ENCODE peak calls at places on chromosomes 5 and 9, in eight cellular contexts. One of them, this sample, is unnamed. For H3K4me1, the result is how much of the 10 kb centered on the place peaks cover.

GRCh38 chr9:112971415-112971814 is 40.6 kb downstream of the ZNF883 start:
- DNase-seq in cardiac muscle cell: peak
- DNase-seq in Peyer's patch: no peak
- DNase-seq in A549: peak
- DNase-seq in upper lobe of left lung: no peak
- DNase-seq in right cardiac atrium: no peak
- DNase-seq in BE2C: peak
- DNase-seq in kidney: no peak
- DNase-seq in this sample: peak

GRCh38 chr5:173055722-173055982 is 500 bp upstream of the CREBRF start:
- DNase-seq in cardiac muscle cell: peak
- DNase-seq in Peyer's patch: no peak
- DNase-seq in A549: no peak
- DNase-seq in upper lobe of left lung: no peak
- DNase-seq in right cardiac atrium: no peak
- DNase-seq in BE2C: no peak
- DNase-seq in kidney: no peak
- DNase-seq in this sample: no peak

GRCh38 chr5:61299254-61299653 is 32.8 kb upstream of the ZSWIM6 start:
- DNase-seq in cardiac muscle cell: no peak
- DNase-seq in Peyer's patch: no peak
- DNase-seq in A549: no peak
- DNase-seq in upper lobe of left lung: no peak
- DNase-seq in right cardiac atrium: no peak
- DNase-seq in BE2C: no peak
- DNase-seq in kidney: no peak
- DNase-seq in this sample: no peak

GRCh38 chr9:130874783-130875182 is 21.8 kb downstream of the QRFP start:
- DNase-seq in cardiac muscle cell: no peak
- DNase-seq in Peyer's patch: no peak
- DNase-seq in A549: no peak
- DNase-seq in upper lobe of left lung: no peak
- DNase-seq in right cardiac atrium: no peak
- DNase-seq in BE2C: no peak
- DNase-seq in kidney: no peak
- DNase-seq in this sample: no peak

GRCh38 chr9:130328349-130328801 is 62.8 kb downstream of the HMCN2 start:
- DNase-seq in cardiac muscle cell: no peak
- DNase-seq in Peyer's patch: no peak
- DNase-seq in A549: no peak
- DNase-seq in upper lobe of left lung: no peak
- DNase-seq in right cardiac atrium: peak
- DNase-seq in BE2C: peak
- DNase-seq in kidney: peak
- DNase-seq in this sample: no peak

GRCh38 chr9:107703651-107704050 is 214.1 kb upstream of the KLF4 start:
- DNase-seq in cardiac muscle cell: no peak
- DNase-seq in Peyer's patch: no peak
- DNase-seq in A549: no peak
- DNase-seq in upper lobe of left lung: no peak
- DNase-seq in right cardiac atrium: no peak
- DNase-seq in BE2C: no peak
- DNase-seq in kidney: no peak
- DNase-seq in this sample: peak

GRCh38 chr9:116928283-116928682 is 241.2 kb downstream of the TRIM32 start:
- DNase-seq in cardiac muscle cell: no peak
- DNase-seq in Peyer's patch: no peak
- DNase-seq in A549: no peak
- DNase-seq in upper lobe of left lung: no peak
- DNase-seq in right cardiac atrium: no peak
- DNase-seq in BE2C: no peak
- DNase-seq in kidney: no peak
- DNase-seq in this sample: no peak

GRCh38 chr5:94759022-94759421 is 140.6 kb downstream of the SLF1 start:
- DNase-seq in cardiac muscle cell: no peak
- DNase-seq in Peyer's patch: no peak
- DNase-seq in A549: no peak
- DNase-seq in upper lobe of left lung: no peak
- DNase-seq in right cardiac atrium: no peak
- DNase-seq in BE2C: no peak
- DNase-seq in kidney: no peak
- DNase-seq in this sample: no peak

GRCh38 chr9:120610975-120611689 is 31.2 kb upstream of the CDK5RAP2 start:
- DNase-seq in cardiac muscle cell: no peak
- DNase-seq in Peyer's patch: no peak
- DNase-seq in A549: peak
- DNase-seq in upper lobe of left lung: no peak
- DNase-seq in right cardiac atrium: no peak
- DNase-seq in BE2C: no peak
- DNase-seq in kidney: no peak
- DNase-seq in this sample: no peak

GRCh38 chr5:9903806-9904205 is 273.7 kb upstream of the TAS2R1 start:
- DNase-seq in cardiac muscle cell: no peak
- DNase-seq in Peyer's patch: no peak
- DNase-seq in A549: no peak
- DNase-seq in upper lobe of left lung: no peak
- DNase-seq in right cardiac atrium: no peak
- DNase-seq in BE2C: peak
- DNase-seq in kidney: no peak
- DNase-seq in this sample: no peak

GRCh38 chr9:95769473-95769872 is 106.0 kb upstream of the ERCC6L2 start:
- DNase-seq in cardiac muscle cell: no peak
- DNase-seq in Peyer's patch: no peak
- DNase-seq in A549: no peak
- DNase-seq in upper lobe of left lung: no peak
- DNase-seq in right cardiac atrium: no peak
- DNase-seq in BE2C: no peak
- DNase-seq in kidney: no peak
- DNase-seq in this sample: no peak

GRCh38 chr5:34005211-34005610 is 2.6 kb downstream of the AMACR start:
- DNase-seq in cardiac muscle cell: no peak
- DNase-seq in Peyer's patch: no peak
- DNase-seq in A549: no peak
- DNase-seq in upper lobe of left lung: no peak
- DNase-seq in right cardiac atrium: no peak
- DNase-seq in BE2C: no peak
- DNase-seq in kidney: no peak
- DNase-seq in this sample: no peak

GRCh38 chr5:171644536-171644935 is 141.1 kb upstream of the SMIM23 start:
- DNase-seq in cardiac muscle cell: no peak
- DNase-seq in Peyer's patch: no peak
- DNase-seq in A549: no peak
- DNase-seq in upper lobe of left lung: no peak
- DNase-seq in right cardiac atrium: no peak
- DNase-seq in BE2C: no peak
- DNase-seq in kidney: no peak
- DNase-seq in this sample: no peak

GRCh38 chr5:172835246-172836030 is 1.4 kb downstream of the ERGIC1 start:
- DNase-seq in cardiac muscle cell: no peak
- DNase-seq in Peyer's patch: no peak
- DNase-seq in A549: no peak
- DNase-seq in upper lobe of left lung: peak
- DNase-seq in right cardiac atrium: no peak
- DNase-seq in BE2C: no peak
- DNase-seq in kidney: no peak
- DNase-seq in this sample: no peak

DNA sequence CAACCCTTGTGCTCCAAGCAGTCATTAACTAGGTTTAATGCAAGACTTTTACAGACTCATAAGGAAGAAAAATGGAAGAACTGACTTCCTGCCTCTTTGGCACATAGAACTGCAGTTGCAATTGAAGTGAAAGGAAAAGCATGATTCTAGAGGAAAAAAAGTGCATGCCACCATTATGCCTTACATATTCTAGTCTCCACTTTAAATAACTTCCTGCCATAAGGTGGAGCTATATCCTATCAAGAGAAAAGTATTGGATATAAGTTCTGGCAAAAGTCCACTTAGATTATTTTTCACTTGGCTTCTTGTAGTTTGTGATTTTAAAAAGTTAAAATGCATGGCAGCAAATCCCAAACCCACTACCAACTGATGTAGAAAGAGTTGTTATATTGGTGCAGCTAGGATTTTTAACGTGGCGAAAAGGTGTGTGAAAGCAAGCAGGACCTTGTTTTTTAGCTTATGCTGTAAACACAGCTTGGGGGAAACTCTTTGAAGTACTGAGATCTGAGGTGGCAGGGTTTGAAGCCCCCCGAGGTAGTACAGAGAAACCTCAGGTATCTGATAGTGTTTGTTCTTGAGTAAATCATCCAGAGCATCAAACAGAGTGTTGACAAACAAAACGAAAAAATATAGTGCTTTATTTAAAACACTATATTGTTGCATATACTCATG is 117.9 kb downstream of the ANXA1 start:
- DNase-seq in cardiac muscle cell: peak
- DNase-seq in Peyer's patch: no peak
- DNase-seq in A549: peak
- DNase-seq in upper lobe of left lung: no peak
- DNase-seq in right cardiac atrium: no peak
- DNase-seq in BE2C: no peak
- DNase-seq in kidney: no peak
- DNase-seq in this sample: peak
- H3K4me3 ChIP-seq in cardiac muscle cell: no peak
- H3K4me3 ChIP-seq in Peyer's patch: no peak
- H3K4me3 ChIP-seq in A549: no peak
- H3K4me3 ChIP-seq in upper lobe of left lung: no peak
- H3K4me3 ChIP-seq in right cardiac atrium: no peak
- H3K4me3 ChIP-seq in BE2C: no peak
- H3K4me3 ChIP-seq in kidney: no peak
- H3K4me3 ChIP-seq in this sample: no peak

DNA sequence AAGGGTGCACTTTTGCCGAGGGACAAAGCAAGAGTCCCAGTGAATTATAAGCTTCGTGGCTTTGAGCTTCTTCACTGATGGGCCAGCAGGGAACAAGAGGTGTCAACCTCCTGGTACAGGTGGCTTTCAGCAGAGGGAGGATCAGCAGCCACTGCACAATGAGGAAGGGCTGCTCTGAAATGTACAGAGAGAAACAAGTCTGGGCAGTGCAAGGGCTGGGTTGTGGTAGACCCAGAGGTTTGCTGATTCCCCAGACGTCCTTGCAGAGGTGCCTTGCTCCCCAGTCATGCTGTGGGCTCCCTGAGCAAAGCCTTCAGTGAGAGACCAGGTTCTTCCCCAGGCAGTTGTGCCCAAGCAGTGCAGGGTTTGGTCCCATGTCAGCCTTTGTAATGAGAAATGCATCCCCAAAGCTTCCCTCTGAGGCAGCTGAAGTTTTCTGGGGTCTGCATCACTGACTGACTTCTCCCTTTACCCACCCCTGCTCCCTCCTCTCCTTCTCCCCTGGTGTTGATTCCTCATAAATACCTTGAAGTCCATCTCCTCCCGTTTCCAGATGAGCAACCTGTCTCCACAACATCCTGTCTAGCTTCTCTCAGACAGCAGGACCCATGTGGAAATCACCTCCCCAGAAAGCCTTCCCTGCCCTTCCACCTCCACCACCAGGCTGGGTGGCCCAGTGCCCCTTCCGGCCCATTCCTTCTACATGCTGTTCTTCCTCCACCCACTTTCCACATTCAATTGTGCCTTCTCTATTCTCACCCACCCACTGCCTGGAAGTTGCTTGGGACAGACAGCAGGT is 599.6 kb upstream of the ADAMTS16 start:
- DNase-seq in cardiac muscle cell: no peak
- DNase-seq in Peyer's patch: no peak
- DNase-seq in A549: no peak
- DNase-seq in upper lobe of left lung: no peak
- DNase-seq in right cardiac atrium: no peak
- DNase-seq in BE2C: no peak
- DNase-seq in kidney: no peak
- DNase-seq in this sample: no peak
- H3K4me1 ChIP-seq in cardiac muscle cell: under half
- H3K4me1 ChIP-seq in Peyer's patch: under half
- H3K4me1 ChIP-seq in A549: under half
- H3K4me1 ChIP-seq in upper lobe of left lung: under half
- H3K4me1 ChIP-seq in right cardiac atrium: under half
- H3K4me1 ChIP-seq in BE2C: under half
- H3K4me1 ChIP-seq in kidney: under half
- H3K4me1 ChIP-seq in this sample: under half

GRCh38 chr5:99059685-99060084 is 130.9 kb upstream of the CHD1 start:
- DNase-seq in cardiac muscle cell: no peak
- DNase-seq in Peyer's patch: no peak
- DNase-seq in A549: no peak
- DNase-seq in upper lobe of left lung: no peak
- DNase-seq in right cardiac atrium: no peak
- DNase-seq in BE2C: no peak
- DNase-seq in kidney: no peak
- DNase-seq in this sample: no peak

GRCh38 chr5:99060306-99061261 is 131.8 kb upstream of the CHD1 start:
- DNase-seq in cardiac muscle cell: peak
- DNase-seq in Peyer's patch: peak
- DNase-seq in A549: peak
- DNase-seq in upper lobe of left lung: no peak
- DNase-seq in right cardiac atrium: peak
- DNase-seq in BE2C: peak
- DNase-seq in kidney: peak
- DNase-seq in this sample: peak

GRCh38 chr5:99061299-99061698 is 132.5 kb upstream of the CHD1 start:
- DNase-seq in cardiac muscle cell: no peak
- DNase-seq in Peyer's patch: no peak
- DNase-seq in A549: no peak
- DNase-seq in upper lobe of left lung: no peak
- DNase-seq in right cardiac atrium: no peak
- DNase-seq in BE2C: no peak
- DNase-seq in kidney: no peak
- DNase-seq in this sample: no peak

GRCh38 chr5:99063737-99064136 is 134.9 kb upstream of the CHD1 start:
- DNase-seq in cardiac muscle cell: no peak
- DNase-seq in Peyer's patch: no peak
- DNase-seq in A549: no peak
- DNase-seq in upper lobe of left lung: no peak
- DNase-seq in right cardiac atrium: no peak
- DNase-seq in BE2C: no peak
- DNase-seq in kidney: no peak
- DNase-seq in this sample: no peak

DNA sequence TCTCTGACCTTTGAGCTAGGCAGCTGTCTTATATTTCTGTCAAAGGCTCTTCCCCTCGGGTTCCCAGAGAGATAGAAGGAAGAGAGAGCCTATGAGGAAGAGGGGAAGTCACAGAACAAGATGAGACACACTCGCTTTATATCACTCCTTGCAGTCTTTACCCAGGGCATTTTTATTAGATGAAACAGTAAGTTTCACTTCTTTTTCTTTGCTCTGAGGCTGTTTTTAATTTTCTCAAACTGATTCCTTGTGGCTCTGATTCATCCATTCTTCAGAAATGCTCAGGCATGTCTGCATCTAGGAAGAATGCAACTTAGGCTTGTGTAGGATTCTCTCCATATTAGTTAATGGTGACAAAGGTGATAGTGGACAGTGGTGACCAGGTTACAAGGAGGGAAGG is 132.9 kb upstream of the CHD1 start:
- DNase-seq in cardiac muscle cell: no peak
- DNase-seq in Peyer's patch: no peak
- DNase-seq in A549: no peak
- DNase-seq in upper lobe of left lung: no peak
- DNase-seq in right cardiac atrium: no peak
- DNase-seq in BE2C: no peak
- DNase-seq in kidney: no peak
- DNase-seq in this sample: no peak
- H3K4me3 ChIP-seq in cardiac muscle cell: no peak
- H3K4me3 ChIP-seq in Peyer's patch: no peak
- H3K4me3 ChIP-seq in A549: no peak
- H3K4me3 ChIP-seq in upper lobe of left lung: no peak
- H3K4me3 ChIP-seq in right cardiac atrium: no peak
- H3K4me3 ChIP-seq in BE2C: no peak
- H3K4me3 ChIP-seq in kidney: no peak
- H3K4me3 ChIP-seq in this sample: no peak

GRCh38 chr9:21677834-21678233 is 124.6 kb upstream of the MTAP start:
- DNase-seq in cardiac muscle cell: no peak
- DNase-seq in Peyer's patch: no peak
- DNase-seq in A549: peak
- DNase-seq in upper lobe of left lung: no peak
- DNase-seq in right cardiac atrium: no peak
- DNase-seq in BE2C: no peak
- DNase-seq in kidney: no peak
- DNase-seq in this sample: peak
- H3K4me1 ChIP-seq in cardiac muscle cell: under half
- H3K4me1 ChIP-seq in Peyer's patch: under half
- H3K4me1 ChIP-seq in A549: half or more
- H3K4me1 ChIP-seq in upper lobe of left lung: under half
- H3K4me1 ChIP-seq in right cardiac atrium: under half
- H3K4me1 ChIP-seq in BE2C: under half
- H3K4me1 ChIP-seq in kidney: under half
- H3K4me1 ChIP-seq in this sample: under half

This sample was measured in small intestine.